ENCODE peak calls at places on chromosomes 16 and 17, in four cellular contexts. T is A673, F is GM23338, E is AG04450. W is an unnamed sample.

GRCh38 chr16:57045694-57046381 is 46.5 kb upstream of the CPNE2 start:
- DNase-seq in T (peak; percentile 31), F (peak; percentile 84), E (peak; percentile 26), W (peak; percentile 38)

GRCh38 chr17:40063915-40064531 is 1.3 kb downstream of the THRA start:
- DNase-seq in T (no peak), F (no peak), E (no peak), W (no peak)

GRCh38 chr17:47953945-47954344 is 3.7 kb downstream of the PRR15L start:
- DNase-seq in T (no peak), F (peak; percentile 30), E (no peak), W (no peak)

GRCh38 chr16:78551487-78552085 is 452.1 kb downstream of the WWOX start:
- DNase-seq in T (no peak), F (peak; percentile 71), E (no peak), W (no peak)

GRCh38 chr16:19192865-19193264 is 24.8 kb downstream of the SYT17 start:
- DNase-seq in T (no peak), F (no peak), E (no peak), W (no peak)

GRCh38 chr16:54587176-54587515 is 300.6 kb upstream of the IRX3 start:
- DNase-seq in T (no peak), F (no peak), E (no peak), W (no peak)

GRCh38 chr16:54284931-54285413 is 1.6 kb downstream of the IRX3 start:
- DNase-seq in T (peak; percentile 43), F (peak; percentile 38), E (no peak), W (no peak)

GRCh38 chr16:57906385-57907316 is 64.3 kb downstream of the CNGB1 start:
- DNase-seq in T (no peak), F (peak; percentile 81), E (no peak), W (no peak)

GRCh38 chr16:53910990-53911389 is 207.0 kb downstream of the FTO start:
- DNase-seq in T (no peak), F (no peak), E (no peak), W (no peak)

GRCh38 chr17:7884581-7885356 is 3.8 kb upstream of the CHD3 start:
- DNase-seq in T (peak; percentile 15), F (peak; percentile 24), E (no peak), W (no peak)

GRCh38 chr16:63005356-63005755 is 969.1 kb upstream of the CDH8 start:
- DNase-seq in T (no peak), F (no peak), E (no peak), W (no peak)

GRCh38 chr17:82751171-82751570 is 694 bp upstream of the TBCD start:
- DNase-seq in T (no peak), F (peak; percentile 69), E (no peak), W (no peak)
- H3K4me3 ChIP-seq in T (peak overlapping the region; percentile 63), F (peak overlapping the region; percentile 74), E (peak overlapping the region; percentile 62), W (peak overlapping the region; percentile 45)

DNA sequence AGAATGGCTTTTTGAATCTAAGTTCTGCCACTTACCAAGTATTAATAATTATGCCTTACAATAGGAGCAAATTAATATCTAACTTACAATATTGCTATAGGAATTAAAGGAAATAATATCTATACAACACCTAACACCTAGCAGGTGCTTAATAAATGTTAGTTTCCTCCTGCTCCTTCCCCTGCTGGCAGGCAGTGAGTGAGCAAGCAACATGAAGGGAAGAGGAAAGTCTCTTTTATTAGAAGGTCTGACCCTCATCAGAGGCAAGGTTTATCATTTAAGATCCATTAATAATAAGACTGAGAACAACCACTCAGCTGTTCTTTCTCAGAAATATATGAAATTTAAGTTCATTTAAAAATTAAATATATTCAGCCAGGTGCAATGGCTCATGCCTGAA is 6.7 kb upstream of the DYNC1LI2 start:
- DNase-seq in T (no peak), F (peak; percentile 27), E (no peak), W (no peak)
- TF ChIP-seq CTCF in T (no peak), F (no peak), E (no peak), W (no peak)

DNA sequence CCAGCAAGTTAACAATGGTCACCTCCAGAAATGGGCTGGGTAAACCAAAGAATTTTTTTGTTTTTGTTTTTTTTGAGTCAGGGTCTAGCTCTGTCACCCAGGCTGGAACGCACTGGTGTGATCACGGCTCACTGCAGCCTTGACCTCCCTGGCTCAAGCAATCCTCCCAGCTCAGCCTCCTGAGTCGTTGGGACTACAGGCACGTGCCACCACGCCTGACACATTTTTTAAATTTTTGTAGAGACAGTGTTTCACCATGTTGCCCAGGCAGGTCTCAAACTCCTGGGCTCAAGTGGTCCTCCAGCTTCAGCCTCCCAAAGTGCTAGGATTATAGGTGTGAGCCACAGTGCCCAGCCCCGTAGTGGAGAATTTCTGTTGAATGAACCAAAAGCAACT is 1.7 kb downstream of the SPSB3 start:
- DNase-seq in T (no peak), F (no peak), E (no peak), W (no peak)
- H3K4me3 ChIP-seq in T (no peak overlapping the region), F (no peak overlapping the region), E (no peak overlapping the region), W (no peak overlapping the region)

GRCh38 chr17:78409191-78409621 is 30.8 kb downstream of the PGS1 start:
- DNase-seq in T (no peak), F (no peak), E (no peak), W (no peak)

GRCh38 chr17:78415821-78416301 is 37.4 kb downstream of the PGS1 start:
- DNase-seq in T (no peak), F (no peak), E (no peak), W (no peak)

GRCh38 chr17:78411241-78411855 is 32.9 kb downstream of the PGS1 start:
- DNase-seq in T (no peak), F (no peak), E (no peak), W (no peak)

GRCh38 chr17:78414178-78415162 is 36.0 kb downstream of the PGS1 start:
- DNase-seq in T (no peak), F (no peak), E (no peak), W (no peak)

DNA sequence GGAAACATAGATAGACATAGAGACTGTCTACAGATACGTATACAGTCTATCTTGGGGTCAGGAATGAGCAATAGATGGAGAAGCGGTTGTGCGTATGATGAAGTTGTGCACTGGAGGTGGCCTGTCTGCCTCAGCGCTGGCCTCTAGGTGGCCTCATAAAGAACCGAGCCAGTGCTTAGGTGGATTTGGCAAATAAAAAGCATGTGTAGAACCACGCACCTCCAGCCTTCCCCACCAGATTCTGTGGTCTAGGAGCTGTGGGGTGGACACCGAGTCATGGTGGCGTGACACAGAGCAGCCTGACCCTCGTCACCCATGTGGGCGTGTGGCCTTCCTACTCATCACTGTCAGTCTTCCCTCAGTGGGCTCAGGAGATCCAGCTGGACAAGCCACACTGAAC is 34.0 kb downstream of the PGS1 start:
- DNase-seq in T (no peak), F (peak; percentile 54), E (no peak), W (no peak)
- TF ChIP-seq CTCF in T (peak; percentile 50), F (peak; percentile 59), E (peak; percentile 45), W (peak; percentile 54)